ENCODE peak calls at places on chromosomes 4 and X, in eight cellular contexts. W is AG10803; K is activated naive CD8-positive, alpha-beta T cell treated with anti-CD3 and anti-CD28 coated beads, Interleukin-2, amount 50 U/mL, for 24 hours; M is LoVo; S is ovary; T is GM03348; A is stimulated activated CD4-positive, alpha-beta T cell treated with anti-CD3 and anti-CD28 coated beads, Interleukin-4, amount 100 ng/mL, for 24 hours; N is psoas muscle. Y is an unnamed sample.

GRCh38 chrX:18931972-18932371 is 51.9 kb downstream of the PHKA2 start:
- DNase-seq in W (peak), K (no peak), M (no peak), S (no peak), T (peak), A (no peak), N (no peak), Y (peak)

GRCh38 chr4:26022346-26022891 is 108.4 kb downstream of the SMIM20 start:
- DNase-seq in W (peak), K (no peak), M (peak), S (no peak), T (no peak), A (no peak), N (no peak), Y (no peak)

GRCh38 chr4:37628977-37629609 is 57.1 kb downstream of the RELL1 start:
- DNase-seq in W (peak), K (no peak), M (no peak), S (no peak), T (peak), A (no peak), N (peak), Y (no peak)

GRCh38 chr4:145734051-145734450 is 54.1 kb downstream of the C4orf51 start:
- DNase-seq in W (no peak), K (no peak), M (no peak), S (no peak), T (no peak), A (no peak), N (no peak), Y (no peak)

GRCh38 chrX:29024813-29025342 is 437.6 kb downstream of the IL1RAPL1 start:
- DNase-seq in W (no peak), K (no peak), M (no peak), S (no peak), T (no peak), A (no peak), N (no peak), Y (no peak)

GRCh38 chr4:57184378-57185031 is 74.3 kb upstream of the IGFBP7 start:
- DNase-seq in W (no peak), K (no peak), M (no peak), S (no peak), T (no peak), A (no peak), N (no peak), Y (no peak)

GRCh38 chrX:101078716-101079115 is at the start of gene TMEM35A:
- DNase-seq in W (peak), K (no peak), M (no peak), S (no peak), T (peak), A (no peak), N (no peak), Y (no peak)

GRCh38 chr4:153083447-153083921 is 120.8 kb upstream of the TRIM2 start:
- DNase-seq in W (peak), K (peak), M (peak), S (peak), T (peak), A (peak), N (no peak), Y (peak)

GRCh38 chr4:23333946-23334878 is 555.6 kb downstream of the PPARGC1A start:
- DNase-seq in W (peak), K (peak), M (peak), S (no peak), T (no peak), A (peak), N (no peak), Y (peak)

GRCh38 chrX:2685886-2686285 is 5.2 kb upstream of the CD99 start:
- DNase-seq in W (no peak), K (no peak), M (no peak), S (no peak), T (no peak), A (no peak), N (no peak), Y (no peak)

GRCh38 chr4:116358633-116359222 is 726.6 kb downstream of the TRAM1L1 start:
- DNase-seq in W (peak), K (peak), M (peak), S (no peak), T (peak), A (peak), N (no peak), Y (peak)

GRCh38 chr4:184250795-184251679 is 33.4 kb upstream of the ENPP6 start:
- DNase-seq in W (peak), K (no peak), M (peak), S (no peak), T (peak), A (no peak), N (no peak), Y (peak)

GRCh38 chrX:5708209-5708608 is 520.5 kb downstream of the NLGN4X start:
- DNase-seq in W (peak), K (no peak), M (no peak), S (no peak), T (peak), A (no peak), N (no peak), Y (no peak)